ENCODE peak calls at places on chromosome 20, in seven cellular contexts. M is ACHN, N is pancreas, P is NCI-H345, E is ureter, A is iPS-NIHi11, H is fibroblast of the conjunctiva. O is an unnamed sample.

GRCh38 chr20:44403194-44404112 is 48.0 kb downstream of the HNF4A start:
- DNase-seq in N (no peak), E (no peak), P (no peak), H (no peak), A (no peak), M (no peak), O (no peak)

GRCh38 chr20:51542033-51542893 is at the start of gene NFATC2:
- DNase-seq in H (no peak), A (peak), N (peak), P (peak), E (peak), M (peak), O (no peak)

GRCh38 chr20:57671662-57672061 is 38.2 kb downstream of the PMEPA1 start:
- DNase-seq in P (no peak), M (no peak), N (no peak), A (no peak), H (no peak), E (no peak), O (no peak)

GRCh38 chr20:20362774-20363435 is 5.0 kb upstream of the INSM1 start:
- DNase-seq in P (peak), M (no peak), E (no peak), H (no peak), A (no peak), N (no peak), O (no peak)

GRCh38 chr20:32524871-32525501 is 60.1 kb downstream of the NOL4L start:
- DNase-seq in M (no peak), E (no peak), N (peak), P (peak), H (no peak), A (no peak), O (no peak)

GRCh38 chr20:58037631-58038030 is 190.8 kb downstream of the ANKRD60 start:
- DNase-seq in E (no peak), H (no peak), A (no peak), P (no peak), M (no peak), N (no peak), O (no peak)

GRCh38 chr20:8156603-8157079 is 24.6 kb downstream of the PLCB1 start:
- DNase-seq in M (no peak), E (no peak), N (no peak), P (peak), H (no peak), A (no peak), O (no peak)

GRCh38 chr20:21682576-21682975 is 22.9 kb upstream of the PAX1 start:
- DNase-seq in A (no peak), P (peak), M (peak), E (no peak), N (no peak), H (no peak), O (no peak)

GRCh38 chr20:24770628-24771556 is 178.2 kb upstream of the CST7 start:
- DNase-seq in N (no peak), A (no peak), M (no peak), H (no peak), E (peak), P (no peak), O (no peak)

GRCh38 chr20:36821964-36822437 is 48.4 kb upstream of the DSN1 start:
- DNase-seq in N (no peak), P (no peak), M (no peak), H (no peak), A (no peak), E (no peak), O (no peak)

GRCh38 chr20:21511485-21511849 is 2.4 kb downstream of the NKX2-2 start:
- DNase-seq in P (no peak), H (no peak), M (no peak), A (no peak), N (no peak), E (no peak), O (no peak)

GRCh38 chr20:25081065-25081729 is 744 bp downstream of the VSX1 start:
- DNase-seq in N (peak), M (no peak), H (no peak), E (no peak), P (no peak), A (peak), O (peak)

GRCh38 chr20:19958243-19958642 is 58.9 kb upstream of the NAA20 start:
- DNase-seq in N (no peak), E (peak), A (no peak), P (no peak), M (no peak), H (no peak), O (no peak)

GRCh38 chr20:37411408-37412306 is 65.7 kb downstream of the SRC start:
- DNase-seq in A (no peak), H (no peak), E (no peak), M (no peak), N (no peak), P (no peak), O (no peak)

GRCh38 chr20:49569403-49570115 is 1.6 kb upstream of the PTGIS start:
- DNase-seq in P (no peak), A (no peak), E (peak), H (no peak), N (no peak), M (no peak), O (no peak)

GRCh38 chr20:46562373-46563169 is 12.1 kb upstream of the OCSTAMP start:
- DNase-seq in E (peak), M (peak), H (peak), N (peak), P (peak), A (peak), O (peak)

GRCh38 chr20:9241232-9241692 is 172.4 kb downstream of the PLCB4 start:
- DNase-seq in N (no peak), A (no peak), H (peak), M (peak), E (no peak), P (no peak), O (no peak)